ENCODE peak calls at places on chromosomes 6 and 20, in eight cellular contexts. X, E, V, Y, B, O, D and C are unnamed samples.

GRCh38 chr6:163539101-163539762 is 124.7 kb downstream of the QKI start:
- DNase-seq in X (no peak), E (no peak), V (no peak), Y (no peak), B (peak), O (no peak), D (no peak), C (no peak)

GRCh38 chr20:13809855-13810254 is 25.0 kb downstream of the NDUFAF5 start:
- DNase-seq in X (no peak), E (no peak), V (no peak), Y (no peak), B (no peak), O (no peak), D (no peak), C (no peak)

GRCh38 chr6:35745480-35745879 is 8.6 kb downstream of the ARMC12 start:
- DNase-seq in X (no peak), E (no peak), V (no peak), Y (no peak), B (no peak), O (no peak), D (no peak), C (no peak)

GRCh38 chr20:6074145-6074561 is 20.3 kb upstream of the LRRN4 start:
- DNase-seq in X (no peak), E (no peak), V (no peak), Y (no peak), B (no peak), O (peak), D (no peak), C (peak)

GRCh38 chr6:39945626-39946025 is 11.4 kb upstream of the MOCS1 start:
- DNase-seq in X (no peak), E (no peak), V (no peak), Y (no peak), B (peak), O (no peak), D (no peak), C (no peak)

GRCh38 chr6:31922942-31923341 is 4.6 kb upstream of the C2 start:
- DNase-seq in X (no peak), E (no peak), V (no peak), Y (no peak), B (no peak), O (no peak), D (no peak), C (no peak)

GRCh38 chr20:37245671-37246237 is 15.9 kb downstream of the GHRH start:
- DNase-seq in X (no peak), E (no peak), V (no peak), Y (no peak), B (no peak), O (no peak), D (no peak), C (no peak)

GRCh38 chr6:140440223-140440810 is 1065.9 kb upstream of the CITED2 start:
- DNase-seq in X (no peak), E (no peak), V (no peak), Y (no peak), B (no peak), O (no peak), D (no peak), C (no peak)

GRCh38 chr6:40276176-40276575 is 311.0 kb downstream of the LRFN2 start:
- DNase-seq in X (no peak), E (no peak), V (no peak), Y (no peak), B (no peak), O (no peak), D (no peak), C (peak)

GRCh38 chr20:56629464-56630085 is 469 bp downstream of the TFAP2C start:
- DNase-seq in X (no peak), E (no peak), V (no peak), Y (no peak), B (no peak), O (no peak), D (no peak), C (no peak)

GRCh38 chr20:63884506-63885263 is 10.2 kb upstream of the DNAJC5 start:
- DNase-seq in X (no peak), E (no peak), V (no peak), Y (no peak), B (no peak), O (no peak), D (no peak), C (peak)

GRCh38 chr6:16819752-16820151 is 58.5 kb upstream of the ATXN1 start:
- DNase-seq in X (no peak), E (no peak), V (no peak), Y (no peak), B (no peak), O (no peak), D (no peak), C (no peak)

GRCh38 chr6:4861564-4861963 is 85.4 kb downstream of the CDYL start:
- DNase-seq in X (no peak), E (no peak), V (no peak), Y (no peak), B (no peak), O (no peak), D (no peak), C (no peak)

GRCh38 chr20:2800590-2801458 is at the start of gene CPXM1:
- DNase-seq in X (no peak), E (no peak), V (no peak), Y (peak), B (no peak), O (peak), D (no peak), C (no peak)

GRCh38 chr6:98975331-98975891 is 27.7 kb upstream of the FBXL4 start:
- DNase-seq in X (no peak), E (no peak), V (no peak), Y (no peak), B (no peak), O (no peak), D (no peak), C (no peak)

GRCh38 chr6:146876271-146877151 is 277.7 kb downstream of the ADGB start:
- DNase-seq in X (no peak), E (no peak), V (no peak), Y (no peak), B (no peak), O (no peak), D (no peak), C (peak)

GRCh38 chr6:97867177-97867576 is 584.2 kb upstream of the MMS22L start:
- DNase-seq in X (no peak), E (no peak), V (no peak), Y (no peak), B (no peak), O (no peak), D (no peak), C (no peak)

GRCh38 chr6:37674161-37674560 is 23.5 kb downstream of the MDGA1 start:
- DNase-seq in X (no peak), E (no peak), V (peak), Y (no peak), B (no peak), O (peak), D (no peak), C (peak)

GRCh38 chr6:113076817-113077216 is 729.7 kb downstream of the RFPL4B start:
- DNase-seq in X (no peak), E (no peak), V (no peak), Y (no peak), B (no peak), O (no peak), D (no peak), C (no peak)

GRCh38 chr6:117601811-117602150 is 530 bp downstream of the GOPC start:
- DNase-seq in X (no peak), E (no peak), V (peak), Y (no peak), B (peak), O (no peak), D (no peak), C (no peak)

GRCh38 chr6:36131517-36132220 is 1.4 kb downstream of the MAPK13 start:
- DNase-seq in X (peak), E (no peak), V (peak), Y (no peak), B (peak), O (no peak), D (no peak), C (peak)

GRCh38 chr6:53035549-53036213 is 29.5 kb upstream of the FBXO9 start:
- DNase-seq in X (no peak), E (no peak), V (peak), Y (no peak), B (no peak), O (no peak), D (no peak), C (no peak)

GRCh38 chr6:1901556-1901955 is 291.8 kb downstream of the FOXC1 start:
- DNase-seq in X (peak), E (no peak), V (no peak), Y (no peak), B (no peak), O (no peak), D (no peak), C (no peak)

GRCh38 chr6:74182992-74183391 is 487.0 kb downstream of the CD109 start:
- DNase-seq in X (no peak), E (no peak), V (peak), Y (no peak), B (no peak), O (no peak), D (no peak), C (no peak)

GRCh38 chr20:36550797-36551299 is 9.5 kb downstream of the MYL9 start:
- DNase-seq in X (no peak), E (no peak), V (no peak), Y (no peak), B (no peak), O (no peak), D (no peak), C (no peak)

GRCh38 chr6:131213501-131213990 is 78.3 kb downstream of the AKAP7 start:
- DNase-seq in X (peak), E (no peak), V (no peak), Y (no peak), B (no peak), O (no peak), D (no peak), C (no peak)

GRCh38 chr6:72464246-72464645 is 157.6 kb upstream of the KCNQ5 start:
- DNase-seq in X (peak), E (no peak), V (no peak), Y (no peak), B (no peak), O (no peak), D (no peak), C (no peak)

GRCh38 chr6:78810146-78810545 is 57.2 kb upstream of the IRAK1BP1 start:
- DNase-seq in X (peak), E (no peak), V (no peak), Y (no peak), B (peak), O (peak), D (no peak), C (peak)

GRCh38 chr6:33320315-33321181 is 3.0 kb upstream of the ZBTB22 start:
- DNase-seq in X (peak), E (no peak), V (no peak), Y (no peak), B (peak), O (no peak), D (peak), C (no peak)

GRCh38 chr20:12591949-12592470 is 416.8 kb upstream of the SPTLC3 start:
- DNase-seq in X (no peak), E (no peak), V (no peak), Y (no peak), B (no peak), O (no peak), D (no peak), C (no peak)

GRCh38 chr6:97097068-97098047 is 172.8 kb downstream of the KLHL32 start:
- DNase-seq in X (no peak), E (no peak), V (peak), Y (no peak), B (no peak), O (no peak), D (no peak), C (no peak)

GRCh38 chr20:3223937-3224680 is 14.8 kb downstream of the ITPA start:
- DNase-seq in X (no peak), E (no peak), V (no peak), Y (no peak), B (no peak), O (no peak), D (no peak), C (no peak)

GRCh38 chr20:37406010-37406998 is 60.4 kb downstream of the SRC start:
- DNase-seq in X (no peak), E (no peak), V (peak), Y (no peak), B (no peak), O (peak), D (no peak), C (peak)

GRCh38 chr6:88992741-88993557 is 29.5 kb upstream of the RNGTT start:
- DNase-seq in X (no peak), E (no peak), V (no peak), Y (no peak), B (no peak), O (no peak), D (no peak), C (no peak)

GRCh38 chr6:13044390-13044789 is 283.9 kb downstream of the TBC1D7 start:
- DNase-seq in X (peak), E (no peak), V (no peak), Y (no peak), B (no peak), O (no peak), D (no peak), C (peak)

GRCh38 chr20:62908971-62909791 is 17.1 kb downstream of the DIDO1 start:
- DNase-seq in X (no peak), E (no peak), V (no peak), Y (no peak), B (no peak), O (no peak), D (no peak), C (no peak)

GRCh38 chr6:18053071-18053475 is 65.6 kb upstream of the KIF13A start:
- DNase-seq in X (no peak), E (no peak), V (no peak), Y (no peak), B (peak), O (no peak), D (no peak), C (no peak)

GRCh38 chr20:17972121-17972520 is 3.3 kb downstream of the MGME1 start:
- DNase-seq in X (peak), E (no peak), V (no peak), Y (no peak), B (no peak), O (no peak), D (no peak), C (no peak)

GRCh38 chr6:3063733-3064700 is 4.3 kb upstream of the RIPK1 start:
- DNase-seq in X (peak), E (peak), V (peak), Y (peak), B (peak), O (peak), D (peak), C (peak)
- TF ChIP-seq CTCF in X (no peak), E (no peak), V (no peak), Y (peak), B (no peak), O (no peak), D (no peak), C (no peak)

DNA sequence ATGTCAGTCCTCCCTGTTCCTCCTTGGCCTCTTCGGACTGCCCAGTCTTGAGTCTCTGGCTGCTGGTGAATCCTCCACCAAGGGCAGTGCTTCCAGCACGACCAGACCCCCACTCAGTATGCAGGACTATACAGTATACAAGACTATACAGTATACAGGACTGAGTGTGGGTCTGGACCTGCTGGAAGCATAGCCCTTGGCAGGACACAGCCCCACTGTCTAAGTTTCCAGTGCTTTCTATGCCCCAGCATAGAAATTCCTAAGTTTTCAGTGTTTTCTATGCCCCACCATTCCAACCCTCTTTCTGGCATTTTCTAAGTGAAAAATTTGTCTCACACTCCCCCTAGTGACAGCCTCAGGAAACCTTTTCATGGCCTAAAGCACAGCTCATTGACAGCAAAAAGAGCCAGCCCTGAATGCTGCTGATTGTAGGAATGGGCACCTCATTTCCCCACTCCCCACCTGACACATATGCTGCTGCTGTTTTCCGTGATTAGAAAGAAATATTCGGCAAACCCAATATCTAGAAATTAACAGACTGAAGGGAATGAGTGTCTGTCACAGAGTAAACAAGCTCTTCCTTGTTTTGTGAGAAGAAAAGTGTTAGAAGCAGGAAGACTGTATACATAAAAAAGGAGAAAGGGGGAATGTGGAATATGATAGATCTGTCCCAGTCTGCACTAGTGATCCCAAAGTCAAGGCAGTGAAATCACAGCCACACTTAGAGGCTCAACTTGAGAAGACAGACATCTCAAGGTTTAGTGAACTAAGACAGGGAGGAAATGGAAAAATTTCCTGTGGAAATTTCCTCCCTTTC is 206.9 kb downstream of the IBTK start:
- DNase-seq in X (peak), E (no peak), V (peak), Y (no peak), B (peak), O (peak), D (no peak), C (peak)
- TF ChIP-seq CTCF in X (peak), E (peak), V (peak), Y (peak), B (peak), O (peak), D (peak), C (peak)

GRCh38 chr6:160051390-160051789 is 70.2 kb upstream of the SLC22A1 start:
- DNase-seq in X (peak), E (no peak), V (no peak), Y (no peak), B (no peak), O (no peak), D (no peak), C (no peak)

GRCh38 chr6:160050022-160050421 is 71.6 kb upstream of the SLC22A1 start:
- DNase-seq in X (no peak), E (no peak), V (no peak), Y (no peak), B (no peak), O (no peak), D (no peak), C (no peak)

GRCh38 chr6:160049346-160049745 is 72.3 kb upstream of the SLC22A1 start:
- DNase-seq in X (no peak), E (no peak), V (no peak), Y (no peak), B (no peak), O (no peak), D (no peak), C (no peak)

GRCh38 chr6:160043784-160044183 is 74.9 kb downstream of the IGF2R start:
- DNase-seq in X (no peak), E (no peak), V (no peak), Y (no peak), B (no peak), O (no peak), D (no peak), C (no peak)

GRCh38 chr6:160048471-160048870 is 73.1 kb upstream of the SLC22A1 start:
- DNase-seq in X (no peak), E (no peak), V (no peak), Y (no peak), B (no peak), O (no peak), D (no peak), C (no peak)
- TF ChIP-seq CTCF in X (no peak), E (no peak), V (no peak), Y (no peak), B (no peak), O (no peak), D (no peak), C (no peak)

GRCh38 chr6:155493694-155494143 is 38.1 kb upstream of the NOX3 start:
- DNase-seq in X (peak), E (no peak), V (peak), Y (no peak), B (peak), O (no peak), D (no peak), C (no peak)

GRCh38 chr6:155492061-155492735 is 36.6 kb upstream of the NOX3 start:
- DNase-seq in X (no peak), E (no peak), V (no peak), Y (no peak), B (no peak), O (no peak), D (no peak), C (no peak)

GRCh38 chr6:155497273-155497672 is 41.6 kb upstream of the NOX3 start:
- DNase-seq in X (no peak), E (no peak), V (no peak), Y (no peak), B (no peak), O (no peak), D (no peak), C (no peak)

GRCh38 chr6:155493026-155493693 is 37.5 kb upstream of the NOX3 start:
- DNase-seq in X (no peak), E (no peak), V (no peak), Y (no peak), B (no peak), O (no peak), D (no peak), C (no peak)

DNA sequence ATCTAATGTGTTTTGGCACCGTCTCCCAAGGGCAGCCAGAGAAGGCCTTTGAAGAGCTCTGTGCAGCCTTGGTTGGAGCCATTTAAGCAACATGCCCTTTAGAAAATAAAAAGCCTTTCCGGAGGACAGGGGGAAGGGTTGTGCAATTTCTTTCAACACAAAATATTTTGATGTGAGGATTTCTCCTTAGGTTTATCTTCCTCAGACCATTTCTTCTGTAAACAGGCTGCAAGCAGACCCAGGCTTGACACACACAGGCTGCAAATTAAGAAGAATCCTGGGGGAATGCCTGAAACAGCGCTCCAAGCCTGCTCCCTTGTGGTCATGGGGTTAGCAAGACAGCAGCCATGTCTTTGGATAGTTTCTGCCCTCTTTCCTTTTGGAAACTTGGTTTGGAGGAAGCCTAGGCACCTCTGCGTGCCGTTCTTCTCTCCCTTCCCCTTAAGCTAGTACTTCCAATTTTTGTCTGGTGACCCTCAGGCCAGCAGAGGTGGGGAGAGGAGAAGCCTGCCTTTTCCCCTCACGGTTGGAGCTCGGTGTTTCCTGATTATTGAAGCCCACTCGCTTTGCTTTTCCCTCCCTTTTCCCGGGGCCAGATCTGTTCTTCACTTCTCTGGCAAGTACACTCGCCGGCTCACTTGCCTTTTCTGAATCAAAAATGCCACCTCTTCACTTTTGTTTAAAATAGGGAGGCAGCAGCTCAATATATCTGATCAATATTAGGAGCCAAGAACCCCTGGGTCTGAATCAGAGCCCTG is 39.6 kb upstream of the NOX3 start:
- DNase-seq in X (peak), E (no peak), V (peak), Y (no peak), B (peak), O (no peak), D (no peak), C (peak)
- TF ChIP-seq CTCF in X (peak), E (no peak), V (no peak), Y (peak), B (no peak), O (no peak), D (no peak), C (peak)

DNA sequence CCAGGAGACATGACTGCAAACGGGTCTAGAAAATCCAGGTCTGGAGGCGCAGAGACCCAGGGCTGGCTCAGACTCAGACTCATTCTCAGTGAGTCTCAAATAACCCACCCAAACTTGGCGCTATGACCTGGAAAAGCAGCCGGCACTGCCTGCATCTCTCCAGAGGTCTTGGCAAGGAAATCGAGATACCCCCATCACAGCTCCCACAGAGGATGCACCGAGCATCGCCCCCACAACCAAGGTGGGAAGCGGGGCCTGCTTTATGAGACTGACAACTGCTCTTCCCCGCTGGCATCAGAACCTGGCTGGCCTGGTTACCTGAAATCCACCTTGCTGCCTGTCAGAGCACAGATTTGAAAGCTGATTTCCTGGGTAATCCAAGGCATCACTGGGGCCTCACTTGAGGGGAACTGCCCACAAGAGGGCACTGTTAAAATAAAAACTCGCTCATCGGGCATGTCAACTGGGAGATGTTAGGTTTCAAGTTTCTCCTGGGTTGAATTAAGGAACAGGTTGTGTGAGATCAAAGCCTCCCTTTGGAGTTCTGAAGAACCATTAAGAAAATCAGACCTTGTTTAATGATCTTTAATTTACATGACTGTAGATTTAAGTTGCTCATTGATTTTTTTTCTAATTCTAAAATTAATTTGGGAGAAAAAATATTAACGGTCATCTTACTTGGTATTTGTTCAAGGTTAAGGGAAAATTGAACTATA is 55.0 kb downstream of the KIF16B start:
- DNase-seq in X (peak), E (no peak), V (peak), Y (no peak), B (peak), O (peak), D (no peak), C (peak)
- TF ChIP-seq CTCF in X (peak), E (peak), V (peak), Y (peak), B (no peak), O (peak), D (no peak), C (peak)